ENCODE peak calls at places on chromosomes 11 and 22, in five cellular contexts. One of them, this sample, is unnamed.

GRCh38 chr22:37549704-37550059 is 10.6 kb upstream of the CDC42EP1 start:
- DNase-seq in tibial nerve: no peak
- DNase-seq in heart left ventricle: peak; percentile 70
- DNase-seq in cardiac fibroblast: peak; percentile 88
- DNase-seq in right atrium auricular region: no peak
- DNase-seq in this sample: no peak

GRCh38 chr11:57751676-57752253 is at the start of gene BTBD18:
- DNase-seq in cardiac fibroblast: peak; percentile 78
- DNase-seq in heart left ventricle: peak; percentile 39
- DNase-seq in tibial nerve: no peak
- DNase-seq in right atrium auricular region: no peak
- DNase-seq in this sample: no peak

GRCh38 chr11:120610101-120610500 is 98.6 kb downstream of the GRIK4 start:
- DNase-seq in tibial nerve: no peak
- DNase-seq in cardiac fibroblast: no peak
- DNase-seq in right atrium auricular region: no peak
- DNase-seq in heart left ventricle: no peak
- DNase-seq in this sample: no peak

GRCh38 chr22:24730864-24731263 is 43.7 kb downstream of the PIWIL3 start:
- DNase-seq in right atrium auricular region: no peak
- DNase-seq in cardiac fibroblast: no peak
- DNase-seq in heart left ventricle: no peak
- DNase-seq in tibial nerve: no peak
- DNase-seq in this sample: no peak

GRCh38 chr22:24827305-24827704 is 21.3 kb downstream of the SGSM1 start:
- DNase-seq in heart left ventricle: no peak
- DNase-seq in right atrium auricular region: no peak
- DNase-seq in cardiac fibroblast: no peak
- DNase-seq in tibial nerve: no peak
- DNase-seq in this sample: no peak

GRCh38 chr11:9461760-9462134 is 935 bp downstream of the ZNF143 start:
- DNase-seq in cardiac fibroblast: peak; percentile 26
- DNase-seq in right atrium auricular region: no peak
- DNase-seq in tibial nerve: no peak
- DNase-seq in heart left ventricle: no peak
- DNase-seq in this sample: no peak

GRCh38 chr11:47257518-47258316 is at the start of gene NR1H3:
- DNase-seq in heart left ventricle: peak; percentile 89
- DNase-seq in tibial nerve: peak; percentile 72
- DNase-seq in right atrium auricular region: peak; percentile 84
- DNase-seq in cardiac fibroblast: peak; percentile 97
- DNase-seq in this sample: no peak

GRCh38 chr22:25393121-25393805 is 171.2 kb upstream of the GRK3 start:
- DNase-seq in right atrium auricular region: no peak
- DNase-seq in cardiac fibroblast: no peak
- DNase-seq in tibial nerve: no peak
- DNase-seq in heart left ventricle: peak; percentile 13
- DNase-seq in this sample: no peak

GRCh38 chr11:84021291-84021690 is 735.1 kb upstream of the CCDC90B start:
- DNase-seq in heart left ventricle: no peak
- DNase-seq in tibial nerve: no peak
- DNase-seq in right atrium auricular region: no peak
- DNase-seq in cardiac fibroblast: no peak
- DNase-seq in this sample: no peak

GRCh38 chr22:35517769-35518530 is 22.7 kb upstream of the RASD2 start:
- DNase-seq in cardiac fibroblast: peak; percentile 29
- DNase-seq in tibial nerve: no peak
- DNase-seq in right atrium auricular region: no peak
- DNase-seq in heart left ventricle: no peak
- DNase-seq in this sample: no peak

GRCh38 chr11:69689484-69690319 is 14.1 kb downstream of the FGF19 start:
- DNase-seq in cardiac fibroblast: no peak
- DNase-seq in heart left ventricle: no peak
- DNase-seq in right atrium auricular region: no peak
- DNase-seq in tibial nerve: no peak
- DNase-seq in this sample: no peak

GRCh38 chr11:63573881-63574855 is 11.0 kb upstream of the PLAAT2 start:
- DNase-seq in tibial nerve: no peak
- DNase-seq in right atrium auricular region: no peak
- DNase-seq in cardiac fibroblast: peak; percentile 93
- DNase-seq in heart left ventricle: peak; percentile 40
- DNase-seq in this sample: peak; percentile 57

GRCh38 chr11:62930157-62930556 is 9.0 kb upstream of the CHRM1 start:
- DNase-seq in heart left ventricle: no peak
- DNase-seq in cardiac fibroblast: no peak
- DNase-seq in tibial nerve: no peak
- DNase-seq in right atrium auricular region: no peak
- DNase-seq in this sample: no peak

GRCh38 chr11:62401781-62402180 is 17.1 kb upstream of the SCGB1A1 start:
- DNase-seq in heart left ventricle: no peak
- DNase-seq in right atrium auricular region: no peak
- DNase-seq in tibial nerve: no peak
- DNase-seq in cardiac fibroblast: no peak
- DNase-seq in this sample: no peak

GRCh38 chr11:69653406-69653960 is 12.5 kb downstream of the CCND1 start:
- DNase-seq in heart left ventricle: no peak
- DNase-seq in cardiac fibroblast: no peak
- DNase-seq in tibial nerve: no peak
- DNase-seq in right atrium auricular region: no peak
- DNase-seq in this sample: no peak

GRCh38 chr11:6629573-6629891 is 10.3 kb upstream of the TPP1 start:
- DNase-seq in heart left ventricle: no peak
- DNase-seq in cardiac fibroblast: no peak
- DNase-seq in right atrium auricular region: no peak
- DNase-seq in tibial nerve: no peak
- DNase-seq in this sample: no peak

GRCh38 chr22:47587861-47588582 is 825.6 kb downstream of the TBC1D22A start:
- DNase-seq in heart left ventricle: no peak
- DNase-seq in tibial nerve: no peak
- DNase-seq in right atrium auricular region: no peak
- DNase-seq in cardiac fibroblast: no peak
- DNase-seq in this sample: no peak

GRCh38 chr22:26837784-26838520 is 180.6 kb downstream of the MIAT start:
- DNase-seq in tibial nerve: no peak
- DNase-seq in cardiac fibroblast: no peak
- DNase-seq in right atrium auricular region: no peak
- DNase-seq in heart left ventricle: no peak
- DNase-seq in this sample: no peak

GRCh38 chr22:23289851-23290724 is 109.8 kb downstream of the BCR start:
- DNase-seq in right atrium auricular region: no peak
- DNase-seq in heart left ventricle: peak; percentile 47
- DNase-seq in cardiac fibroblast: peak; percentile 63
- DNase-seq in tibial nerve: peak; percentile 70
- DNase-seq in this sample: peak; percentile 69

GRCh38 chr11:105265859-105266258 is 126.3 kb upstream of the CARD18 start:
- DNase-seq in cardiac fibroblast: peak; percentile 38
- DNase-seq in tibial nerve: no peak
- DNase-seq in right atrium auricular region: no peak
- DNase-seq in heart left ventricle: no peak
- DNase-seq in this sample: no peak

GRCh38 chr11:12724301-12725046 is 50.3 kb downstream of the TEAD1 start:
- DNase-seq in right atrium auricular region: peak; percentile 92
- DNase-seq in tibial nerve: peak; percentile 66
- DNase-seq in heart left ventricle: peak; percentile 80
- DNase-seq in cardiac fibroblast: peak; percentile 97
- DNase-seq in this sample: no peak

GRCh38 chr11:56624661-56625110 is 10.0 kb upstream of the OR5M1 start:
- DNase-seq in tibial nerve: no peak
- DNase-seq in cardiac fibroblast: peak; percentile 31
- DNase-seq in heart left ventricle: no peak
- DNase-seq in right atrium auricular region: no peak
- DNase-seq in this sample: peak; percentile 3
- TF ChIP-seq CTCF in tibial nerve: no peak
- TF ChIP-seq CTCF in cardiac fibroblast: peak; percentile 31
- TF ChIP-seq CTCF in heart left ventricle: peak; percentile 32
- TF ChIP-seq CTCF in right atrium auricular region: peak; percentile 46
- TF ChIP-seq CTCF in this sample: no peak

GRCh38 chr22:44913198-44913983 is 96.4 kb downstream of the PHF21B start:
- DNase-seq in tibial nerve: no peak
- DNase-seq in cardiac fibroblast: no peak
- DNase-seq in right atrium auricular region: no peak
- DNase-seq in heart left ventricle: no peak
- DNase-seq in this sample: no peak
- TF ChIP-seq CTCF in tibial nerve: no peak
- TF ChIP-seq CTCF in cardiac fibroblast: no peak
- TF ChIP-seq CTCF in right atrium auricular region: no peak
- TF ChIP-seq CTCF in heart left ventricle: no peak
- TF ChIP-seq CTCF in this sample: no peak

GRCh38 chr11:134015541-134015940 is 53.3 kb upstream of the JAM3 start:
- DNase-seq in tibial nerve: no peak
- DNase-seq in cardiac fibroblast: no peak
- DNase-seq in heart left ventricle: peak; percentile 54
- DNase-seq in right atrium auricular region: no peak
- DNase-seq in this sample: no peak

GRCh38 chr11:134017773-134018430 is 51.0 kb upstream of the JAM3 start:
- DNase-seq in right atrium auricular region: no peak
- DNase-seq in tibial nerve: no peak
- DNase-seq in cardiac fibroblast: no peak
- DNase-seq in heart left ventricle: no peak
- DNase-seq in this sample: no peak

GRCh38 chr11:134019500-134019899 is 49.4 kb upstream of the JAM3 start:
- DNase-seq in cardiac fibroblast: no peak
- DNase-seq in right atrium auricular region: no peak
- DNase-seq in heart left ventricle: no peak
- DNase-seq in tibial nerve: no peak
- DNase-seq in this sample: no peak

GRCh38 chr11:134013518-134013917 is 55.4 kb upstream of the JAM3 start:
- DNase-seq in tibial nerve: no peak
- DNase-seq in right atrium auricular region: no peak
- DNase-seq in cardiac fibroblast: no peak
- DNase-seq in heart left ventricle: no peak
- DNase-seq in this sample: no peak

GRCh38 chr11:134014502-134014901 is 54.4 kb upstream of the JAM3 start:
- DNase-seq in right atrium auricular region: no peak
- DNase-seq in tibial nerve: no peak
- DNase-seq in heart left ventricle: peak; percentile 62
- DNase-seq in cardiac fibroblast: peak; percentile 28
- DNase-seq in this sample: peak; percentile 45
- TF ChIP-seq CTCF in right atrium auricular region: peak; percentile 64
- TF ChIP-seq CTCF in tibial nerve: no peak
- TF ChIP-seq CTCF in heart left ventricle: no peak
- TF ChIP-seq CTCF in cardiac fibroblast: no peak
- TF ChIP-seq CTCF in this sample: no peak

DNA sequence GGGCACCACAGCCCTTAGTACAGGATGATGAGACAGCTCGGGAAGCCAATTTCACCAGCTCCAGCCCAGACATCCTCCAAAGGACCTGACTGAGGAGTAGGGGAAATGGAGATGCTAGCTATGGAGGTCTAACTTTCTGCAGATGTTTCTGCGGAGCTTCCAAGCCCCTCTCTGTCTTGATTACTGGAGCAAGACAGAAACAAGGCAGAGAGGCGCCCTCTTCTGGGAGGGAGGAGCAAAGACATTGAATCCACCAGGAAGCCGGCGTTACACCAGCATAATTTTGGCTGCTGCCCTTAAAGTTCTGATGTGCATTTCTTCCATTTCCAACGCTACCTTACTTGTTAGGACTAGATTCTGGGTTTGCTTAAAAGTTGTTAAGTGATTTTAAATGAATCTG is 107.3 kb upstream of the HSD17B12 start:
- DNase-seq in cardiac fibroblast: peak; percentile 19
- DNase-seq in heart left ventricle: no peak
- DNase-seq in right atrium auricular region: no peak
- DNase-seq in tibial nerve: no peak
- DNase-seq in this sample: peak; percentile 35
- TF ChIP-seq CTCF in cardiac fibroblast: peak; percentile 73
- TF ChIP-seq CTCF in heart left ventricle: peak; percentile 23
- TF ChIP-seq CTCF in right atrium auricular region: peak; percentile 62
- TF ChIP-seq CTCF in tibial nerve: no peak
- TF ChIP-seq CTCF in this sample: peak; percentile 70

GRCh38 chr22:41589260-41589600 is 410 bp downstream of the PMM1 start:
- DNase-seq in heart left ventricle: no peak
- DNase-seq in cardiac fibroblast: peak; percentile 41
- DNase-seq in tibial nerve: no peak
- DNase-seq in right atrium auricular region: no peak
- DNase-seq in this sample: peak; percentile 58
- TF ChIP-seq CTCF in heart left ventricle: no peak
- TF ChIP-seq CTCF in cardiac fibroblast: no peak
- TF ChIP-seq CTCF in tibial nerve: no peak
- TF ChIP-seq CTCF in right atrium auricular region: no peak
- TF ChIP-seq CTCF in this sample: no peak

DNA sequence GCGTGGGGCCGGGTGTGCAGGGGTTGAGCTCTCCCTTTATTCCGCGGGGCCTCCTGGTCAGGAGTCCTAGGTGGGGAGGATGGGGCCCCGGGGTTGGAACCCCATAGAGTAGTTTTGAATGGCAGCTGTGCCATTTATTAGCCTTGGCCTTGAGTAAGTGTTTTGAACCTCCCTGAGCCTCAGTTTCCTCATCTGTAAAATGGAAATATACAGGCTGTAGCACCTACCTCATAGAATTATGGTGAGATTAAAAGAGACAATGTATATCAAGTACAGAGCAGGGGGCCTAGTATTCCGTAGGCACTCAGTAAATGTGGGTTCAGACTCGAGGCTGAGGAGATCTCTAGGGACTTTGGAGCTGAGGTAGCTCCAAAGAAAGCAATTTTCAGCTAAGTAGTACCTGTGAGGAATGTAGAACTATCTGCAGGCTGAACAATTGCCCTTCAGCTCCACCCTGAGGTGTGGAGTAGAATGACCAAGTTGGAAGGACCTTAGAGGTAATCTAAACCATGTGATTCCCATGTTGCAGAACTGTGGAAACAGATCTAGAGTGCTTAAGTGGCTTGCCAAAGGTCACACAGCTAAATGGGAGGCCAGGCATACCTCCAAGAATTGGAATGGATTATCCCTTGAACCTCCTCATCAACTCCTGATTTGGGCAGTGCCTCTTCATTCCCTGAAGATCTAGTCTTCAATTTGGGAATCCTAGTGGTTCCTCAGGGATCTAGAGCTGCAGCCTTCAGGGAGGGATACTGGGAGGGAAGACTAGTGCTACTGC is 675 bp downstream of the PGAP2 start:
- DNase-seq in tibial nerve: no peak
- DNase-seq in right atrium auricular region: no peak
- DNase-seq in heart left ventricle: no peak
- DNase-seq in cardiac fibroblast: peak; percentile 55
- DNase-seq in this sample: peak; percentile 55
- TF ChIP-seq CTCF in tibial nerve: no peak
- TF ChIP-seq CTCF in right atrium auricular region: peak; percentile 25
- TF ChIP-seq CTCF in heart left ventricle: peak; percentile 20
- TF ChIP-seq CTCF in cardiac fibroblast: peak; percentile 33
- TF ChIP-seq CTCF in this sample: peak; percentile 70

GRCh38 chr11:10777393-10777793 is 26.3 kb downstream of the CTR9 start:
- DNase-seq in cardiac fibroblast: no peak
- DNase-seq in tibial nerve: no peak
- DNase-seq in heart left ventricle: no peak
- DNase-seq in right atrium auricular region: no peak
- DNase-seq in this sample: no peak

GRCh38 chr11:10780040-10780439 is 28.7 kb downstream of the EIF4G2 start:
- DNase-seq in cardiac fibroblast: no peak
- DNase-seq in tibial nerve: no peak
- DNase-seq in heart left ventricle: no peak
- DNase-seq in right atrium auricular region: no peak
- DNase-seq in this sample: no peak

GRCh38 chr11:10779086-10779485 is 28.0 kb downstream of the CTR9 start:
- DNase-seq in cardiac fibroblast: no peak
- DNase-seq in heart left ventricle: no peak
- DNase-seq in right atrium auricular region: no peak
- DNase-seq in tibial nerve: no peak
- DNase-seq in this sample: no peak

GRCh38 chr11:10777806-10778205 is 26.8 kb downstream of the CTR9 start:
- DNase-seq in tibial nerve: no peak
- DNase-seq in right atrium auricular region: no peak
- DNase-seq in heart left ventricle: no peak
- DNase-seq in cardiac fibroblast: no peak
- DNase-seq in this sample: no peak

GRCh38 chr11:10778217-10778970 is 27.3 kb downstream of the CTR9 start:
- DNase-seq in heart left ventricle: peak; percentile 87
- DNase-seq in cardiac fibroblast: peak; percentile 77
- DNase-seq in tibial nerve: peak; percentile 18
- DNase-seq in right atrium auricular region: peak; percentile 70
- DNase-seq in this sample: no peak
- TF ChIP-seq CTCF in heart left ventricle: no peak
- TF ChIP-seq CTCF in cardiac fibroblast: no peak
- TF ChIP-seq CTCF in tibial nerve: no peak
- TF ChIP-seq CTCF in right atrium auricular region: no peak
- TF ChIP-seq CTCF in this sample: no peak

This sample was measured in activated CD8-positive, alpha-beta T cell treated with anti-CD3 and anti-CD28 coated beads for 36 hours.